ENCODE peak calls at places on chromosomes 4 and X, in nine cellular contexts. V, T, F, J, B, P, N, R and S are unnamed samples.

GRCh38 chr4:81136161-81136910 is 78.7 kb downstream of the PRKG2 start:
- DNase-seq in B (peak), V (no peak), J (no peak), N (no peak), R (no peak), T (peak), P (no peak), F (peak), S (no peak)

GRCh38 chr4:127916512-127916911 is 35.8 kb downstream of the PLK4 start:
- DNase-seq in T (no peak), P (no peak), J (no peak), R (no peak), F (no peak), V (no peak), B (no peak), N (no peak), S (no peak)

GRCh38 chr4:8600686-8601085 is 8.1 kb downstream of the CPZ start:
- DNase-seq in F (no peak), T (no peak), N (no peak), J (no peak), B (no peak), P (no peak), R (no peak), V (no peak), S (no peak)

GRCh38 chrX:2767631-2768455 is 16.0 kb downstream of the XG start:
- DNase-seq in J (peak), P (no peak), R (peak), F (peak), B (peak), T (peak), V (peak), N (no peak), S (no peak)

GRCh38 chr4:15963001-15963451 is at the start of gene FGFBP2:
- DNase-seq in N (no peak), V (peak), R (peak), P (no peak), B (peak), T (peak), F (peak), J (peak), S (peak)

GRCh38 chr4:36081185-36081584 is 163.1 kb downstream of the ARAP2 start:
- DNase-seq in T (no peak), J (no peak), B (peak), R (no peak), F (no peak), V (no peak), P (no peak), N (no peak), S (no peak)

GRCh38 chr4:102252171-102252570 is 93.1 kb downstream of the SLC39A8 start:
- DNase-seq in F (no peak), P (no peak), N (no peak), R (no peak), V (no peak), B (no peak), T (no peak), J (no peak), S (no peak)

GRCh38 chrX:71563921-71564320 is 14.3 kb upstream of the GCNA start:
- DNase-seq in B (no peak), F (no peak), N (no peak), T (no peak), R (no peak), J (no peak), P (no peak), V (no peak), S (no peak)

GRCh38 chr4:174214102-174214878 is 69.2 kb downstream of the FBXO8 start:
- DNase-seq in V (no peak), P (no peak), N (peak), J (peak), F (peak), R (no peak), B (no peak), T (no peak), S (no peak)

GRCh38 chr4:140152015-140152703 is 1.8 kb downstream of the MAML3 start:
- DNase-seq in N (peak), R (peak), B (no peak), V (peak), T (peak), F (peak), J (peak), P (peak), S (peak)

GRCh38 chr4:921830-922331 is 10.2 kb downstream of the GAK start:
- DNase-seq in V (no peak), J (no peak), N (peak), B (peak), F (no peak), P (no peak), R (peak), T (no peak), S (no peak)
- H3K27ac ChIP-seq in V (no peak), J (no peak), N (no peak), B (no peak), F (no peak), P (no peak), R (peak), T (no peak), S (no peak)

GRCh38 chr4:1058198-1058996 is 47.0 kb downstream of the FGFRL1 start:
- DNase-seq in T (no peak), V (no peak), B (no peak), R (peak), J (no peak), F (no peak), N (no peak), P (no peak), S (no peak)

GRCh38 chr4:1057403-1057745 is 45.9 kb downstream of the FGFRL1 start:
- DNase-seq in B (no peak), F (no peak), J (no peak), N (no peak), R (no peak), P (no peak), V (no peak), T (no peak), S (no peak)

GRCh38 chr4:1056671-1057402 is 45.4 kb downstream of the FGFRL1 start:
- DNase-seq in T (no peak), B (no peak), N (no peak), V (no peak), F (no peak), J (no peak), P (no peak), R (no peak), S (no peak)

GRCh38 chr4:1053080-1053661 is 41.7 kb downstream of the FGFRL1 start:
- DNase-seq in J (no peak), V (no peak), B (peak), T (no peak), F (peak), N (peak), R (no peak), P (no peak), S (no peak)

GRCh38 chr4:1055721-1056590 is 44.5 kb downstream of the FGFRL1 start:
- DNase-seq in P (no peak), R (peak), N (peak), V (peak), F (no peak), T (no peak), J (no peak), B (peak), S (peak)
- H3K4me3 ChIP-seq in P (no peak), R (peak), N (no peak), V (peak), F (no peak), T (peak), J (no peak), B (no peak), S (peak)

DNA sequence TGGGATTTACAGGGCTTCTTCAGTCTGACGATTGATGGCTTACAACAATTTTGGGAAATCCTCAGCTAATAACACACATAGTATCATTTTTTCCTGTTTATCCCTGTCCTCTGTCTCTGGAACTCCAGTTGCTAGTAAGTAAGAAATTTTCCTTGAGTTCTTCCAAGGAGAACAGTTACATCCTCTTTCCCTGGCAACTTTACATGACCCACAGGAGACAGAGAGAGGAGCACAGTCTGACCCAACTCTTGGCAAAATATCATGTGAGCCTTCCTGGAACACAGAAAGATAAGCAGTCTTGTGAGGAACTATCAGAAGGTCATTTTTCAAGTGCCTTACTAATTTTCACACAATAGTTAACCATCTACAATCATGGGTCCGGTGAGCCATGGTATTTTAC is 578.7 kb upstream of the PABPC4L start:
- DNase-seq in F (no peak), J (no peak), R (no peak), B (peak), T (no peak), N (no peak), V (no peak), P (no peak), S (no peak)
- H3K27ac ChIP-seq in F (no peak), J (no peak), R (no peak), B (no peak), T (no peak), N (no peak), V (no peak), P (no peak), S (no peak)

GRCh38 chr4:106546380-106546779 is 177.8 kb upstream of the GIMD1 start:
- DNase-seq in N (no peak), J (no peak), V (no peak), R (no peak), F (no peak), B (no peak), P (no peak), T (no peak), S (no peak)
- H3K4me3 ChIP-seq in N (no peak), J (no peak), V (no peak), R (no peak), F (no peak), B (no peak), P (no peak), T (no peak), S (no peak)

GRCh38 chr4:24979554-24979953 is 51.2 kb downstream of the LGI2 start:
- DNase-seq in N (no peak), V (no peak), B (no peak), F (peak), J (peak), R (peak), P (no peak), T (peak), S (no peak)
- H3K27ac ChIP-seq in N (no peak), V (no peak), B (no peak), F (peak), J (peak), R (no peak), P (peak), T (peak), S (no peak)

GRCh38 chrX:66638591-66639500 is at the start of gene EDA2R:
- DNase-seq in N (no peak), R (peak), B (peak), F (peak), T (peak), J (peak), V (peak), P (no peak), S (peak)
- H3K4me3 ChIP-seq in N (peak), R (peak), B (peak), F (peak), T (peak), J (no peak), V (peak), P (peak), S (no peak)

DNA sequence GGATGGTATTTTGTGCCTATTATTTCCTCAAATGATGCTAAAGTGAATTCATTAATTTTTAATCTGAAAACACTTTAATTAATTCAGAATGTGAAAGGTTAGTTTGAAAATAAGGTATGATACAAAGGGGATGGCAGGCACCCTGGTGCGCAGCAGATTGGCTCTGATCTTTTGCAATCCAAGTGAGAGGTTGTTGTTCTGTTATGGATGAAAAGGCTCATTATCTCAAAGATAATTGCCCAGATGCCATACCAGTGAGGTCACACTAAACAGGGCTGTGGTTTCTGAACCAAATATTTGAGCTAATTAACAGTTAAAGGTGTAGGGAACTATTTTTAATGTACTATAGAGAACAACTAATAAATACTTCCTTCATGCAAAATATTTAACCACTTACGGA is 504.9 kb downstream of the RAPGEF2 start:
- DNase-seq in P (no peak), R (no peak), T (no peak), B (peak), F (no peak), J (no peak), V (no peak), N (no peak), S (no peak)
- H3K27ac ChIP-seq in P (no peak), R (no peak), T (no peak), B (no peak), F (no peak), J (no peak), V (no peak), N (no peak), S (no peak)

GRCh38 chr4:120855307-120856001 is 67.1 kb downstream of the PRDM5 start:
- DNase-seq in T (no peak), N (no peak), J (no peak), V (no peak), F (no peak), B (no peak), P (no peak), R (no peak), S (no peak)
- H3K4me3 ChIP-seq in T (no peak), N (no peak), J (no peak), V (no peak), F (no peak), B (no peak), P (no peak), R (no peak), S (no peak)

GRCh38 chrX:30577362-30577961 is at the start of gene TASL:
- DNase-seq in V (no peak), R (peak), B (no peak), N (no peak), P (no peak), F (no peak), J (no peak), T (no peak), S (peak)
- H3K27ac ChIP-seq in V (no peak), R (no peak), B (no peak), N (peak), P (no peak), F (no peak), J (no peak), T (no peak), S (peak)